ENCODE peak calls at places on chromosomes 3 and 15, in four cellular contexts. B, Y, G and R are unnamed samples. For H3K4me1, the result is how much of the 10 kb centered on the place peaks cover.

GRCh38 chr3:170055209-170055608 is 17.4 kb downstream of the GPR160 start:
- DNase-seq in B (no peak), G (no peak), Y (no peak), R (no peak)

GRCh38 chr3:75341324-75342067 is 322.6 kb upstream of the FRG2C start:
- DNase-seq in B (no peak), Y (no peak), G (no peak), R (no peak)

GRCh38 chr15:61839541-61839940 is 220.7 kb downstream of the VPS13C start:
- DNase-seq in B (no peak), Y (no peak), G (no peak), R (no peak)

GRCh38 chr3:178231645-178232044 is 304.6 kb upstream of the KCNMB2 start:
- DNase-seq in B (no peak), G (no peak), Y (no peak), R (no peak)

GRCh38 chr3:70264122-70264780 is 48.2 kb downstream of the MDFIC2 start:
- DNase-seq in G (no peak), Y (no peak), B (no peak), R (no peak)

GRCh38 chr3:134074001-134074789 is 44.5 kb upstream of the SLCO2A1 start:
- DNase-seq in B (no peak), G (no peak), Y (no peak), R (no peak)

GRCh38 chr3:134600685-134601502 is 49.9 kb downstream of the KY start:
- DNase-seq in G (peak), Y (no peak), B (peak), R (peak)

GRCh38 chr15:44034933-44035624 is 160.0 kb downstream of the FRMD5 start:
- DNase-seq in B (no peak), Y (no peak), G (no peak), R (no peak)

GRCh38 chr15:94177112-94177511 is 54.2 kb upstream of the MCTP2 start:
- DNase-seq in B (no peak), G (no peak), Y (no peak), R (no peak)

GRCh38 chr3:137988152-137988551 is 21.8 kb upstream of the CLDN18 start:
- DNase-seq in B (no peak), Y (no peak), G (no peak), R (no peak)

GRCh38 chr3:45225465-45226205 is 452 bp downstream of the TMEM158 start:
- DNase-seq in Y (no peak), G (peak), B (peak), R (peak)

GRCh38 chr3:135138776-135139175 is 343.7 kb downstream of the EPHB1 start:
- DNase-seq in B (no peak), G (no peak), Y (no peak), R (no peak)

GRCh38 chr15:73978896-73979295 is 13.2 kb downstream of the STOML1 start:
- DNase-seq in B (no peak), G (no peak), Y (no peak), R (no peak)

GRCh38 chr3:36918050-36918449 is 26.8 kb downstream of the TRANK1 start:
- DNase-seq in Y (no peak), B (no peak), G (no peak), R (no peak)

GRCh38 chr3:12433823-12434222 is 50.5 kb upstream of the TSEN2 start:
- DNase-seq in G (no peak), Y (no peak), B (no peak), R (no peak)

GRCh38 chr3:195587824-195588223 is 4.1 kb upstream of the APOD start:
- DNase-seq in B (no peak), G (no peak), Y (no peak), R (no peak)

GRCh38 chr3:147758786-147759185 is 349.6 kb downstream of the ZIC1 start:
- DNase-seq in Y (no peak), G (no peak), B (no peak), R (no peak)

GRCh38 chr3:18223591-18224338 is 201.4 kb downstream of the SATB1 start:
- DNase-seq in Y (no peak), B (no peak), G (peak), R (no peak)
- H3K4me3 ChIP-seq in Y (no peak), B (no peak), G (no peak), R (no peak)

GRCh38 chr3:4782095-4782494 is 197.1 kb upstream of the BHLHE40 start:
- DNase-seq in B (no peak), Y (no peak), G (no peak), R (no peak)

GRCh38 chr3:4778740-4779139 is 200.5 kb upstream of the BHLHE40 start:
- DNase-seq in G (no peak), Y (no peak), B (no peak), R (no peak)

GRCh38 chr3:4776980-4777581 is 202.2 kb upstream of the BHLHE40 start:
- DNase-seq in Y (peak), G (no peak), B (no peak), R (no peak)

GRCh38 chr3:4778119-4778518 is 201.1 kb upstream of the BHLHE40 start:
- DNase-seq in B (no peak), G (no peak), Y (no peak), R (no peak)

GRCh38 chr3:4780545-4780957 is 198.7 kb upstream of the BHLHE40 start:
- DNase-seq in Y (no peak), G (no peak), B (no peak), R (no peak)
- H3K4me1 ChIP-seq in Y (under half), G (under half), B (under half), R (under half)

GRCh38 chr15:39154136-39154770 is 426.6 kb upstream of the THBS1 start:
- DNase-seq in G (no peak), B (no peak), Y (no peak), R (no peak)

GRCh38 chr15:39154776-39155175 is 426.1 kb upstream of the THBS1 start:
- DNase-seq in Y (no peak), B (no peak), G (no peak), R (no peak)

GRCh38 chr15:39157902-39158301 is 423.0 kb upstream of the THBS1 start:
- DNase-seq in Y (no peak), B (no peak), G (no peak), R (no peak)

GRCh38 chr15:39156166-39156565 is 424.7 kb upstream of the THBS1 start:
- DNase-seq in G (no peak), Y (peak), B (peak), R (peak)

DNA sequence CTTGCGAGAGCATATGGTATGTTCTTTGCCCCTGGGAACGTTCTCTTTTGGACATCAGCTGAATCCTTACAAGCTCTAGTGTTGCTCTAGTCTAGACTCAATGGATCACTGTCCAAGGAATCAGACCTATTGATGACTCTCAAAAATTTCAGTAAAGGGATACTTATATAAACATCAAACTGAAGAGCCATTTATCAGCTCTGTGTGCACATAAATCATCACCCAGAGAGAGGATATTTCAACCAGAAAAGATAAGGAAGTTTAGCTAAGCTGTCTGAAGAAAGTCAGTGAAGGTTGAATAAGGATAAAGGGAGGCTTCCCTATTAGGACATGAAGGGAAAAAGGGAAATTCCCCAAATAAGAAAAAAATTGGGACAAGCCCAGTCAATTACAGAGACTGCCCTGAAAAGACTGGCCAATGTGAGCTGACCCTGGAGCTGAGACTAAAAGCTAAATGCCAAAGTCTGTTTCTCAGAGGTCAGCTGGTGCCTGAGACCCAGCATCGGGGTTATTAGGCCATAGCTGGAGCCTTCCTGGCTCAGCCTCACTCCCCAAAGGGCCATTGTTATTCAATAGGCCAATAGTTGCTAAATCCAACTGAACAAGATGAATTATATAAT is 424.1 kb upstream of the THBS1 start:
- DNase-seq in B (peak), Y (no peak), G (no peak), R (peak)
- H3K4me3 ChIP-seq in B (no peak), Y (no peak), G (no peak), R (no peak)

GRCh38 chr3:193816656-193817311 is 223.8 kb downstream of the OPA1 start:
- DNase-seq in B (peak), G (no peak), Y (peak), R (peak)

GRCh38 chr3:193814166-193814565 is 221.2 kb downstream of the OPA1 start:
- DNase-seq in Y (no peak), B (no peak), G (no peak), R (no peak)

GRCh38 chr3:193813506-193813850 is 220.5 kb downstream of the OPA1 start:
- DNase-seq in G (no peak), Y (no peak), B (no peak), R (no peak)

GRCh38 chr3:193815246-193816027 is 222.4 kb downstream of the OPA1 start:
- DNase-seq in Y (no peak), G (no peak), B (no peak), R (peak)

DNA sequence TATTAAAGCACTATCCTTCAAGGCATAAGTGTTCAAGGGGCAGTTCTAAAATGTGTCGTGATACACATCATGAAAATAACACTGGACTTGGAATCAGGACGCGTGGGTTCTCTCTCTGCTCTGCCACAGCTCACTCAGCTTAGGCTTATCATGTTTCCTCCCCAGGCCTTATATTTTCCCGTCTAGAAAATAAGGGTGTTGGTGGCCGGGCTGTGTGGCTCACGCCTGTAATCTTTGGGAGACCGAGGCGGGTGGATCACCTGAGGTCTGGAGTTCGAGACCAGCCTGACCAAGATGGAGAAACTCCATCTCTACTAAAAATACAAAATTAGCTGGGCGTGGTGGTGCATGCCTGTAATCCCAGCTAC is 223.0 kb downstream of the OPA1 start:
- DNase-seq in Y (no peak), G (no peak), B (no peak), R (no peak)
- H3K4me1 ChIP-seq in Y (under half), G (under half), B (under half), R (under half)

DNA sequence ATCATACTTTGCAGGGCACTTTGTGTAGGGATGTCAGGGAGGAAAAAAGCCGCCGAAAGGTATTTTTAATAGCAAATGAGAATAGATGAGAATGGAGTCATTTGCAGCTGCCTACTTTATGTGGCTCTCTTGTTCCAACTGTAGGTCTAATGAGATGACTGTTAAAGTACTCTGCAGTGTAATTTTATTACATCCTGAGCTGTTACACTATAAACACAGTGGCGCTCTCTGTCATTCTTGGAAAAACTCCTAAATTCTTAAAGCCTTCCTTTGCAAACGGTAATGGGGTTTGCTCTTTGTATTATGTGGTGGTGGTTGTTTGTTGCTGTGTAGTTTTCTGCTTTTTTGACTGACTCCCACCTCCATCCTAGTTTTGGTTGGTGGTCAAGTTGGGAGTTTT is 56.7 kb upstream of the SKOR1 start:
- DNase-seq in G (no peak), B (no peak), Y (no peak), R (no peak)
- H3K4me3 ChIP-seq in G (no peak), B (no peak), Y (no peak), R (no peak)

GRCh38 chr15:98684995-98685525 is 36.7 kb downstream of the IGF1R start:
- DNase-seq in B (no peak), Y (no peak), G (no peak), R (no peak)
- H3K4me1 ChIP-seq in B (under half), Y (under half), G (under half), R (under half)

DNA sequence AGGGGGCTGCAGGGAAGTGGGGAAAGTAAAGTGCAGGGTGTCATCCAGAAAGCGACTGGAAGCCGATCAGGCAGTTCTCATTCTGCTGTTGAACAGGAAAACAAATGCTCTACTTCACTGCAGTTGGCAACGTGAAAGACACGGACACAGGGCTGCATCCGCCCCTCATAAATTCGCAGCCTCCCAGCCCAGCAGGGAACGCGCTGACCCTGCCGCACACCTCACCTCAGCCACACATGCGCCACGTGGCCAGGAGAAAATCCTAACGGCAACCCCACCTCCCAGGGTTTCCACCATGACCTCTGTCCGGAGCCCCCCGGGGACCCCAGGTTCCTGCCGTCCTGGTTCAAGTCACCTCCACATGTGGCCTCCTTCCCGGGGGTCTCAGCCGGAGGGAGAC is 118.5 kb downstream of the TMEM266 start:
- DNase-seq in B (no peak), G (no peak), Y (no peak), R (no peak)
- H3K4me3 ChIP-seq in B (peak), G (no peak), Y (no peak), R (no peak)

DNA sequence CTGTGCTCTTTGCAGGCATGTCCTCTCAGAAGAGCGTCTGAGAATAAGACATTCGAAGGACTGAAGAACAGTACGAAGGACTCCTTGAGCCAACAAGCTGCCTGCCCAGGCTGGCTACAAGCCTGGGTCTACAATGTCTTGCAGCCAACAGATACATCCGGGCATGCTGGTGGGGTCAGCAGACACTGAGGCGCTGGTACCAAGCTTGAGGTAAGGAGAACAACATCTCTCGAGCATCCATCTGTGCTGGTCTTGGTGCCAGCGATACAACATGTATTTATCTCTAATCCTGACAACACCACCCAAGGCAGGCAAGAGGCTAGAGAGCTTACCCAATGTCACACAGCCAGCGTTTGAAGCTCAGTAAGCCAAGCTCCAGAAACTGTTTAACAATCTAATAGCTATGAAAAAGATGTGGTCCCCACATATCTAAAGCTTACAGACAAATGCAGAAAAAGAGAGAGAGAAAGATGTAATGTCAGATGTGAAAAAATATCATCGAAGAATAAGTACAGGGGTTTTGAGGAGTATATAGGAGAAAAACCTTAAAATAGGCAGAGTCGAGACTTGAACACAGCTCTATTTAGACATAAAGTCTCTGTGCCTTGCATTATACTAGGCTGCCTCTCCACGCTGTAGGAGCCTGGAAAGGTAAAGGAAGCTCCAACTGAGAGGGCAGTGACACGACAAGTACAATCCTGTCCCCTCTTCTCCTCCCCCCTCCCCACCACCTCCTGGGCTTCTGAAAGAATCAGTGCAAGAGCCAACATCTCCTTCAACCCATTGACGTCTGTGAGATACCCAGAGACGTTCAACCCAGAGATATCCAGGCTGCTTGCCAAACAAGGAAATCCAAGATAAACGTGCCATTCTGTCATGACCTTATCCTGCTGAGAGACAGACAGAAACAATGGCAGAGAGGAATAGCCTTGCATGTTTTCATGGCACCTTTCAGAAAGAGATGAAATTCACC is 39.4 kb downstream of the WWTR1 start:
- DNase-seq in Y (peak), G (no peak), B (no peak), R (peak)
- H3K4me1 ChIP-seq in Y (under half), G (under half), B (under half), R (under half)